ENCODE peak calls at places on chromosomes 16 and 17, in ten cellular contexts. I, T, Z, D, G, U, X, C, P and K are unnamed samples.

GRCh38 chr16:73202176-73202729 is 154.3 kb upstream of the ZFHX3 start:
- DNase-seq in I (no peak), T (no peak), Z (no peak), D (no peak), G (no peak), U (peak; percentile 100), X (no peak), C (peak; percentile 97), P (no peak), K (no peak)

GRCh38 chr17:64459284-64459747 is 10.4 kb downstream of the MILR1 start:
- DNase-seq in I (no peak), T (no peak), Z (no peak), D (no peak), G (no peak), U (peak; percentile 45), X (no peak), C (peak; percentile 59), P (no peak), K (no peak)

GRCh38 chr17:1890758-1891450 is 61.1 kb downstream of the RPA1 start:
- DNase-seq in I (no peak), T (no peak), Z (no peak), D (no peak), G (no peak), U (no peak), X (no peak), C (no peak), P (no peak), K (no peak)

GRCh38 chr16:72689851-72690250 is 358.1 kb downstream of the ZFHX3 start:
- DNase-seq in I (no peak), T (no peak), Z (no peak), D (no peak), G (no peak), U (peak; percentile 25), X (no peak), C (peak; percentile 2), P (no peak), K (no peak)

GRCh38 chr16:84430860-84431259 is 62.5 kb downstream of the ATP2C2 start:
- DNase-seq in I (no peak), T (no peak), Z (no peak), D (no peak), G (no peak), U (no peak), X (no peak), C (no peak), P (no peak), K (no peak)

GRCh38 chr16:7351572-7351971 is 18.9 kb downstream of the RBFOX1 start:
- DNase-seq in I (no peak), T (no peak), Z (no peak), D (no peak), G (no peak), U (no peak), X (no peak), C (no peak), P (no peak), K (no peak)

GRCh38 chr16:7246578-7246977 is 86.1 kb upstream of the RBFOX1 start:
- DNase-seq in I (peak; percentile 79), T (no peak), Z (no peak), D (no peak), G (no peak), U (no peak), X (no peak), C (no peak), P (no peak), K (no peak)

GRCh38 chr17:82283208-82283749 is 9.8 kb upstream of the CSNK1D start:
- DNase-seq in I (no peak), T (no peak), Z (no peak), D (no peak), G (no peak), U (peak; percentile 52), X (no peak), C (peak; percentile 92), P (no peak), K (no peak)

GRCh38 chr17:80738987-80739730 is 194.5 kb downstream of the RPTOR start:
- DNase-seq in I (no peak), T (no peak), Z (no peak), D (no peak), G (no peak), U (no peak), X (no peak), C (no peak), P (no peak), K (no peak)

GRCh38 chr17:80738020-80738380 is 193.4 kb downstream of the RPTOR start:
- DNase-seq in I (no peak), T (no peak), Z (no peak), D (no peak), G (no peak), U (no peak), X (no peak), C (no peak), P (no peak), K (no peak)

GRCh38 chr17:80738406-80738805 is 193.8 kb downstream of the RPTOR start:
- DNase-seq in I (no peak), T (no peak), Z (no peak), D (no peak), G (no peak), U (no peak), X (no peak), C (no peak), P (no peak), K (no peak)

GRCh38 chr17:80742091-80742490 is 197.5 kb downstream of the RPTOR start:
- DNase-seq in I (peak; percentile 66), T (no peak), Z (no peak), D (no peak), G (no peak), U (no peak), X (no peak), C (no peak), P (no peak), K (no peak)

DNA sequence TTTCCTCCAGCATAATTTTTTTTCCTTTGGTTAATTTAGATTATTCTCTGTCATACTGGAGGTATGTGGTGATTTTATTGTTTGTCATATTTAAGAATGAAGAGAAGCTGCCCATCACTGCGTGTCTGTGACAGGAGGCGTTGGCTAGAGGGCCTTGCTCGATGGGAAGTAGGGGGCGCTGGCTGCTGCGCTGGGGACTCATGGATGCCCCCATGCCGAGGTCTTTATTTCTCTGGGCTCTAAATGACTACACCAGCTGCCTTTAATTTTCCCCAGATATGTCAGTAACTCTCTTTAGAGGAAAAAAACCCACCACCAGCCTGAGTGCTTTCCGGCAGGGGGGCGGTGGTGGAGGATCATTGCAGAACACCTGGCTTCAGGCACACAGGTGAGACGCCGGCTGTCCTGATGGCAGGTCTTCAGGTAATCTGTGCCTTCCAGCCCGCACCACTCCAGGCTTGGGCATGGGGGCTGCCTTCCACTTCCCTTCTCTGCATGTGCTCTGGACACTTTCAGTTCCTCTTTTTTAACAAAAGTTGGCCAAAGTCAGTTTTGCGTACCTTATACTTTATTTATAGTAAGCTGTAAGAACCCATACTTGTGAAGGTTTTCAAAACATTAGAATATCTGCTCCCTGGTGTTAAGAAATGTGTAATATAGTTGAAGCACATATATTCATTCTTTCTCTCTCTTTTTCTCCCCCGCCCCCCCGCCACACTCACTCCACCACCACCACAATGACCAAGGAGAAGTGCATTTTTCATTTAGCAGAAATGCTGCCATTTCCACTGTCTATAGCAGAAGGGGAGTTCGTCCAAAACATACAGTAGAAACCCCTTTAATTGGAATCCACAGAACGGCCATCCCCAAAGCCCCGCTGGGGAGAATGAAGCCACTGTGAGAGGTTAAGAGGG is 192.7 kb downstream of the RPTOR start:
- DNase-seq in I (peak; percentile 64), T (no peak), Z (no peak), D (no peak), G (peak; percentile 84), U (no peak), X (no peak), C (no peak), P (no peak), K (no peak)
- TF ChIP-seq CTCF in I (peak; percentile 51), T (no peak), Z (no peak), D (no peak), G (peak; percentile 19), U (no peak), X (no peak), C (no peak), P (no peak), K (peak; percentile 11)

DNA sequence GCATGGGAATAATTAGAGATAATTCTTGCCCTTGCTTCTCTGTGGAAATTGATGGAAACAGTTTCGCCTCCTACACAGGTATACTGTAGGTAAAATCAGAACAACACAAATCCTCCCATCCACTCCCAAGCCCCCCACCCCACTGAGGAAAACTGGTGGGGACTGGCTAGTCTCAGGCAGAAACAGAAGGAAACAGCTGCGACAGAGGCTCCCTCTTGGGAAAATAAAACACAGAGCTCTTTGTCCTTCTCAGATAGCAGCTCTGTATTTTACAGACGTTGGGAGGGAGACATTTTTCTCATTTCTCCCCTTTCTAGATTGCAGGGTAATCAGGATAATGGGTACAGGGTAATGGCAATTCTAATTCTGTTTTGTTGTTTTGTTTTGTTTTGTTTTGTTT is 1.1 kb downstream of the SLFN13 start:
- DNase-seq in I (no peak), T (no peak), Z (peak; percentile 24), D (no peak), G (no peak), U (no peak), X (no peak), C (no peak), P (no peak), K (no peak)
- H3K4me3 ChIP-seq in I (no peak overlapping the region), T (peak overlapping the region; percentile 65), Z (peak overlapping the region; percentile 44), D (no peak overlapping the region), G (peak overlapping the region; percentile 90), U (no peak overlapping the region), X (no peak overlapping the region), C (no peak overlapping the region), P (no peak overlapping the region), K (no peak overlapping the region)

DNA sequence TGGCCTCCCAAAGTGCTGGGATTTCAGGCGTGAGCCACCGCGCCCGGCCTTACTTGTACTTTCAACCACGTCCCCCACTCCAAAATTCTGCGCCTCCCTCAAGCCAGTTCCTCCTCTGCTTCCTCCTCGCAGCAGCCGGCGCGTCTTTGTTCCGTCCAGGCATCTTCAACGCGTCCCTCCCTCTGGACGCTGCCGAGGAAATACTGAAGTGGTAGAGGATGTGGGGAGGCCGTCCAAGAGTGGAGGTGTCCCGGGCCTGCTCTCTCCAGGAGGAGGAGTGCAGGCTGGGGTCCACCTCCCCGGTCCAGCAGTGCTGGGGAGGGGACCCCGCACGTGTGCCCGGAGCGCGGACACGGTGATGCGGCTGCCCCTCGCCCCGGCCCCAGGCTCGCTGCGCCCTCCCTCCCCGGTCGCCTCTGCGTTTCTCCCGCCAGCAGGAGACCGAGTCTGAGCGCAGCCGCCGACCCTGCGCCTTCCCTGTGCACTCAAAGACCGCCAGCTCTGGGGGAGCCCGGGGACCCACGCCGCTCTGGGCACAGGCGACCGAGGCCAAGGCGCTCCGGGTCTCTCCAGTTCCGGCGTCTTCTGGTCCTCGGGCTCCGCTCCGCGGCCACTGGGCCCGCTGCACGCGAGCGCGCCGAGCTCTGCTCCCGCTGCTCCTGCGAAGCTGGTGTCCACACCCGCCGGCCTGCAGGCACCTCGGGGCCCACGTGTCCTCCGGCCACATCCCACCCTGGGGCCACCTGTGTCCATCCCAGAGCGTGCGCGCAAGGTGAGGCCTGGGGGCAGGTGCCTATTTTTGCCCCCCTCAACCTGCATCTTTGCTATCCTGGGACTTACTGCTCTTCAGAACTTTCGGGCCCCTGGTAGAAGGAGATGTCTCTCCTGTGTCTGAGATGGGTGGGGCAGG is 31.7 kb downstream of the OSBPL7 start:
- DNase-seq in I (peak; percentile 92), T (no peak), Z (no peak), D (no peak), G (peak; percentile 27), U (peak; percentile 42), X (no peak), C (peak; percentile 38), P (no peak), K (peak; percentile 88)
- TF ChIP-seq CTCF in I (peak; percentile 69), T (peak; percentile 50), Z (peak; percentile 70), D (no peak), G (peak; percentile 27), U (peak; percentile 54), X (peak; percentile 68), C (peak; percentile 53), P (peak; percentile 79), K (peak; percentile 85)

DNA sequence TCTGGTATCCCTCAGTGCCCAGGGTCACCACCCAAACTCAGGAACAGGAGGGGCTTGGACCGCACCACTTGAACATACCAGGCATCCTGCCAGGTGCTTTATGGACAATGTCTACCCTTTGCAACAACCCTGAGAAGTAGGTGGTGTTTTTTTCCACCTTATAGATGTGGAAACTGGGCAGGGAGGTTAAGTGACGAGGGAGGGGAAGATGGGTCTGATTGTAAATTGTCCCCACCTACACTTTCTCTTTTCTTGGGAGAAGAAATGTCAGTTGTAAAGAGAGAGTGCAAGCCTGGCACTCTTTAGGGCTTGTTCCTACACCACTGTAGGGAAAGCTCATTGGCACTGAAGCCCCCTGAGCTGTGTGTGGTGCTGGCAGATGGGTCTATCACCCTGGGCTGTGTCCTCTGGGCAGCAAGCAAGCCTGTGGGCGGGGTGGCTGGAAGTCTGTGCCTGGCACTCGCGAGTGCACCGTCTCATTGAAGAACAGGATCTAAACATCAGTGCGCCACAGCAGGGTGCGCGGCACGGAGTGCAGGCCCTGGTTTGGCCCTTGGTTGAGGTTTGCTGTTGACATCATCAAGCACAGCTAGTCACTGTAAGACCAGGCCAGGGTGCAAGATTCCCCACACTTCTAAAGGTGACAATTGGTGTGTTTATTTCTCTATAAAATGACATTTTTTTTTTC is 15.1 kb downstream of the NOD2 start:
- DNase-seq in I (no peak), T (no peak), Z (no peak), D (no peak), G (no peak), U (no peak), X (no peak), C (no peak), P (no peak), K (no peak)
- H3K4me3 ChIP-seq in I (no peak overlapping the region), T (no peak overlapping the region), Z (no peak overlapping the region), D (no peak overlapping the region), G (no peak overlapping the region), U (no peak overlapping the region), X (no peak overlapping the region), C (no peak overlapping the region), P (no peak overlapping the region), K (no peak overlapping the region)